ENCODE peak calls at places on chromosomes 12 and 14, in five cellular contexts. I is A549, T is body of pancreas, A is K562, Z is Peyer's patch. P is an unnamed sample.
A peak's percentile ranks its signal among the peaks of the same experiment; 100 is the strongest.

GRCh38 chr14:24096545-24097181 is 2.6 kb downstream of the PCK2 start:
- DNase-seq in A (no peak), I (no peak), T (no peak), Z (peak; percentile 42), P (no peak)

GRCh38 chr12:43861847-43862150 is 25.9 kb downstream of the TMEM117 start:
- DNase-seq in A (no peak), I (no peak), Z (no peak), T (no peak), P (no peak)

GRCh38 chr12:121579981-121580868 is 598 bp downstream of the KDM2B start:
- DNase-seq in A (peak; percentile 84), Z (peak; percentile 75), T (peak; percentile 79), I (peak; percentile 67), P (peak; percentile 80)

GRCh38 chr12:26188641-26189040 is 6.7 kb upstream of the SSPN start:
- DNase-seq in A (no peak), T (no peak), I (no peak), Z (no peak), P (no peak)

GRCh38 chr14:31194095-31194494 is 13.5 kb downstream of the HECTD1 start:
- DNase-seq in Z (no peak), T (no peak), I (no peak), A (no peak), P (no peak)

GRCh38 chr14:91373591-91374245 is 43.9 kb downstream of the CCDC88C start:
- DNase-seq in Z (no peak), I (no peak), T (no peak), A (no peak), P (no peak)

GRCh38 chr12:5965950-5966383 is 20.9 kb upstream of the ANO2 start:
- DNase-seq in A (peak; percentile 43), T (peak; percentile 46), Z (no peak), I (peak; percentile 63), P (peak; percentile 47)

GRCh38 chr14:24145219-24145618 is 1.2 kb downstream of the PSME2 start:
- DNase-seq in Z (no peak), A (no peak), T (no peak), I (no peak), P (no peak)

GRCh38 chr12:123889000-123889399 is 83.6 kb downstream of the CCDC92 start:
- DNase-seq in A (no peak), Z (no peak), I (no peak), T (no peak), P (peak; percentile 9)

GRCh38 chr14:24948261-24948847 is 101.6 kb downstream of the STXBP6 start:
- DNase-seq in T (no peak), I (no peak), Z (no peak), A (no peak), P (no peak)

GRCh38 chr12:117019866-117020265 is 79.3 kb downstream of the TESC start:
- DNase-seq in T (no peak), Z (no peak), I (no peak), A (no peak), P (no peak)

GRCh38 chr12:113302925-113303640 is 31.8 kb downstream of the SLC8B1 start:
- DNase-seq in I (no peak), T (no peak), Z (no peak), A (peak; percentile 42), P (no peak)

GRCh38 chr12:121568971-121569808 is 11.6 kb downstream of the KDM2B start:
- DNase-seq in Z (no peak), A (no peak), I (no peak), T (no peak), P (no peak)

GRCh38 chr14:75469606-75470237 is 41.9 kb downstream of the JDP2 start:
- DNase-seq in Z (no peak), I (no peak), A (no peak), T (peak; percentile 91), P (peak; percentile 89)

GRCh38 chr14:37924622-37925021 is 283.1 kb upstream of the SSTR1 start:
- DNase-seq in T (no peak), Z (no peak), I (no peak), A (no peak), P (no peak)

GRCh38 chr12:124510301-124510970 is 57.0 kb downstream of the NCOR2 start:
- DNase-seq in Z (no peak), A (peak; percentile 29), T (peak; percentile 49), I (peak; percentile 45), P (peak; percentile 45)

GRCh38 chr14:56131004-56131864 is 13.0 kb downstream of the PELI2 start:
- DNase-seq in A (no peak), T (peak; percentile 57), Z (no peak), I (no peak), P (no peak)

GRCh38 chr12:4164591-4165558 is 108.7 kb upstream of the CCND2 start:
- DNase-seq in Z (peak; percentile 62), T (no peak), I (no peak), A (no peak), P (peak; percentile 70)

GRCh38 chr14:35779368-35779767 is 29.7 kb downstream of the RALGAPA1 start:
- DNase-seq in I (no peak), A (no peak), Z (no peak), T (no peak), P (no peak)

GRCh38 chr12:95169368-95169767 is 47.9 kb downstream of the FGD6 start:
- DNase-seq in T (peak; percentile 31), A (peak; percentile 72), I (peak; percentile 89), Z (no peak), P (no peak)

GRCh38 chr12:27970391-27970980 is 2.0 kb downstream of the PTHLH start:
- DNase-seq in T (no peak), A (no peak), I (peak; percentile 50), Z (peak; percentile 50), P (peak; percentile 23)

GRCh38 chr12:58496411-58496810 is 423.9 kb downstream of the LRIG3 start:
- DNase-seq in A (no peak), T (no peak), I (peak; percentile 43), Z (no peak), P (no peak)

GRCh38 chr12:46267618-46268348 is 1.1 kb downstream of the SLC38A1 start:
- DNase-seq in A (peak; percentile 52), Z (no peak), T (peak; percentile 9), I (peak; percentile 34), P (peak; percentile 29)

GRCh38 chr14:44505588-44505987 is 1.5 kb downstream of the FSCB start:
- DNase-seq in T (no peak), Z (no peak), A (peak; percentile 1), I (no peak), P (no peak)

GRCh38 chr12:55929306-55929791 is 1.6 kb upstream of the DGKA start:
- DNase-seq in A (no peak), Z (no peak), T (peak; percentile 22), I (no peak), P (no peak)

GRCh38 chr12:32120419-32120818 is 13.8 kb downstream of the BICD1 start:
- DNase-seq in A (no peak), T (no peak), I (no peak), Z (no peak), P (no peak)

GRCh38 chr12:2169964-2170363 is 117.2 kb downstream of the CACNA1C start:
- DNase-seq in A (no peak), I (no peak), Z (no peak), T (no peak), P (no peak)
- H3K27ac ChIP-seq in A (no peak overlapping the region), I (no peak overlapping the region), Z (peak overlapping the region; percentile 66), T (no peak overlapping the region), P (no peak overlapping the region)

GRCh38 chr12:59843260-59843843 is 247.5 kb downstream of the SLC16A7 start:
- DNase-seq in A (no peak), Z (no peak), I (no peak), T (peak; percentile 5), P (no peak)

GRCh38 chr12:59844775-59845174 is 248.9 kb downstream of the SLC16A7 start:
- DNase-seq in I (no peak), A (no peak), T (no peak), Z (no peak), P (no peak)

GRCh38 chr12:59834659-59835474 is 239.0 kb downstream of the SLC16A7 start:
- DNase-seq in Z (no peak), I (peak; percentile 16), T (no peak), A (peak; percentile 1), P (no peak)

GRCh38 chr12:59839514-59839913 is 243.7 kb downstream of the SLC16A7 start:
- DNase-seq in I (no peak), Z (no peak), T (no peak), A (no peak), P (no peak)
- TF ChIP-seq POLR2A in I (no peak), Z (no peak), T (no peak), A (no peak), P (no peak)

DNA sequence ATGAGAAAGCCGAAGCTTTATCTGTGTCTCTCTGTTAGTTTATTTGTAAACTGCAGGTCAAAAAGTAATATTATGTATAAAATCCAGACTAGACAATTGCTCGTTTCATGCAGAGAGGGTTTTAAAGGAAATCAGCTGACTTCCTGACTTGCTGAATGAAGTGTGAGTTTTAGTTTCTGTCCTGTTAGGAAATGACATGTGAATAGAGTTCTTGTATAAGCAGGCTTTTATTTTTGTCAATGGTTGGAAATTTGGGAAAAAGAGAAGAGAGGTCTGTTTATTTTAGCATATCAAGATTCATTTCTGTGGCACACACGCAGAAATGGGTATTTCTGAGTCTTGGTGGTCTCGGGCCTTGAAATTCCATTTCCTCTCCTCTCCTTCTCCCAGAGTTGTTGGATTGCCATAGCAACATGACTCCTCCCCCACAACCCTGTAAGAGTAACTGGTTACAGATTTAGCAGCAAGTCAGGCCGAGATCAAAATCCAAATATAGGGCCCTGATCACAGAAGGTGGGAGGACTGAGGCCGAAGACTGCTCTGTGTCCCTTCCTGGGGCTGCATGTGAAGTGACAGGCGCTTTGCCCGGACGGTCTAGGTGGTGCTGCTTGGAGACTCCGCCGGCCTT is 60.9 kb downstream of the SAMD4A start:
- DNase-seq in I (no peak), A (no peak), Z (no peak), T (peak; percentile 17), P (no peak)
- H3K4me1 ChIP-seq in I (peaks cover 16% of the 10 kb centered on the region), A (peaks cover 3% of the 10 kb centered on the region), Z (no peaks in the 10 kb centered on the region), T (no peaks in the 10 kb centered on the region), P (peaks cover 8% of the 10 kb centered on the region)

DNA sequence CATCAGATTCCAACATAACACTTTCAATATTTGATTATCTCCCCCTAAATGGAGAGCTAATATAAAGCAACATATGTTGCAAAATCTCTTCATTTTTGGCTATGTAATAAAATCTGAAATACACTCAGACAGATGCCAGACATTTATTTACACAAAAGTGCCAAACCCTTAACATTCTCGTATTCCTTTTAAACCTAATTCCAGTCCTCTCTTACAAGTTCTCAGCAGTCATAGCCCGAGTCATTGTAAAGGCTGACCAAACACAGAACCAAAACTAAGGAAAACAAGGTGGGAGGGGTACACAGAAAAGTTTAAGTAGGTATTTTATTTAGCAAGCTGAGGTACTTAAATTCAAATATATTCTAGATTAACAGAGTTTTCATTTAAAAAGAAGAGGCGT is 81.4 kb downstream of the LRP6 start:
- DNase-seq in A (no peak), I (no peak), T (no peak), Z (no peak), P (no peak)
- H3K27ac ChIP-seq in A (no peak overlapping the region), I (no peak overlapping the region), T (no peak overlapping the region), Z (no peak overlapping the region), P (no peak overlapping the region)